ENCODE peak calls at places on chromosomes 2 and 18, in eight cellular contexts. Z is GM12865, Q is bronchial epithelial cell, H is BE2C, D is uterus, N is upper lobe of left lung, V is GDM1, O is amygdala. M is an unnamed sample.

GRCh38 chr2:181784556-181784955 is 104.2 kb upstream of the NEUROD1 start:
- DNase-seq in Z (no peak), Q (no peak), H (no peak), D (no peak), N (no peak), V (no peak), O (no peak), M (no peak)

GRCh38 chr2:59790186-59791142 is 763.0 kb downstream of the BCL11A start:
- DNase-seq in Z (no peak), Q (no peak), H (no peak), D (no peak), N (no peak), V (no peak), O (no peak), M (no peak)

GRCh38 chr2:212109217-212109616 is 429.4 kb downstream of the ERBB4 start:
- DNase-seq in Z (no peak), Q (no peak), H (no peak), D (no peak), N (no peak), V (no peak), O (no peak), M (no peak)

GRCh38 chr2:143939976-143940375 is 579.9 kb downstream of the ZEB2 start:
- DNase-seq in Z (no peak), Q (no peak), H (no peak), D (no peak), N (no peak), V (no peak), O (no peak), M (no peak)

GRCh38 chr2:43127208-43127940 is 99.0 kb downstream of the ZFP36L2 start:
- DNase-seq in Z (peak), Q (no peak), H (peak), D (no peak), N (peak), V (peak), O (no peak), M (peak)

GRCh38 chr2:222024934-222025890 is 273.6 kb downstream of the PAX3 start:
- DNase-seq in Z (peak), Q (peak), H (no peak), D (no peak), N (no peak), V (no peak), O (no peak), M (no peak)

GRCh38 chr2:102301867-102302362 is 9.4 kb upstream of the IL1RL1 start:
- DNase-seq in Z (peak), Q (peak), H (no peak), D (no peak), N (no peak), V (peak), O (no peak), M (peak)

GRCh38 chr2:150495993-150496627 is 8.6 kb upstream of the RND3 start:
- DNase-seq in Z (no peak), Q (peak), H (no peak), D (no peak), N (no peak), V (no peak), O (no peak), M (no peak)

GRCh38 chr2:180222642-180223041 is 215.5 kb upstream of the CWC22 start:
- DNase-seq in Z (no peak), Q (peak), H (no peak), D (no peak), N (no peak), V (no peak), O (no peak), M (no peak)

GRCh38 chr2:3637311-3637675 is 20.7 kb upstream of the ALLC start:
- DNase-seq in Z (no peak), Q (no peak), H (no peak), D (no peak), N (no peak), V (no peak), O (no peak), M (no peak)

GRCh38 chr2:210003394-210003793 is 956 bp downstream of the RPE start:
- DNase-seq in Z (no peak), Q (no peak), H (no peak), D (no peak), N (no peak), V (no peak), O (no peak), M (no peak)

GRCh38 chr2:104378853-104379374 is 475.0 kb upstream of the POU3F3 start:
- DNase-seq in Z (peak), Q (no peak), H (peak), D (no peak), N (no peak), V (peak), O (peak), M (no peak)

GRCh38 chr18:33051397-33051796 is 278.6 kb upstream of the KLHL14 start:
- DNase-seq in Z (no peak), Q (peak), H (no peak), D (no peak), N (no peak), V (no peak), O (no peak), M (no peak)

GRCh38 chr2:96788393-96789244 is 27.4 kb upstream of the CNNM3 start:
- DNase-seq in Z (no peak), Q (no peak), H (no peak), D (peak), N (no peak), V (no peak), O (no peak), M (peak)

GRCh38 chr2:62992561-62992960 is 58.1 kb upstream of the OTX1 start:
- DNase-seq in Z (no peak), Q (no peak), H (no peak), D (no peak), N (no peak), V (no peak), O (no peak), M (no peak)

GRCh38 chr2:36493221-36493620 is 104.7 kb downstream of the FEZ2 start:
- DNase-seq in Z (no peak), Q (no peak), H (no peak), D (no peak), N (no peak), V (no peak), O (no peak), M (no peak)

GRCh38 chr2:153595939-153596338 is 117.4 kb upstream of the RPRM start:
- DNase-seq in Z (peak), Q (peak), H (no peak), D (no peak), N (no peak), V (no peak), O (no peak), M (no peak)

GRCh38 chr2:23367760-23368159 is 17.2 kb upstream of the KLHL29 start:
- DNase-seq in Z (no peak), Q (peak), H (no peak), D (no peak), N (no peak), V (no peak), O (no peak), M (no peak)

M was measured in Peyer's patch.